ENCODE peak calls at places on chromosomes 13 and 19, in eight cellular contexts. One of them, this sample, is unnamed.

GRCh38 chr19:57245066-57245465 is 4.6 kb downstream of the ZNF805 start:
- DNase-seq in fibroblast of mammary gland: no peak
- DNase-seq in MM.1S: no peak
- DNase-seq in anterior cingulate cortex: no peak
- DNase-seq in activated T-helper 1 cell treated with anti-CD3 and anti-CD28 coated beads, Interleukin-12 subunit alpha, Interleukin-12 subunit beta, Interleukin-2, Interleukin-4 antibody, amounts not matched to agents 30 ng/mL and 10 ng/mL and 1 ng/mL, durations not matched to agents 14 hours and 24 hours and 36 hours: no peak
- DNase-seq in uterus: no peak
- DNase-seq in central memory CD8-positive, alpha-beta T cell: no peak
- DNase-seq in CD4-positive, alpha-beta T cell: no peak
- DNase-seq in this sample: no peak

GRCh38 chr13:24124789-24125476 is 35.6 kb upstream of the SPATA13 start:
- DNase-seq in fibroblast of mammary gland: no peak
- DNase-seq in MM.1S: no peak
- DNase-seq in anterior cingulate cortex: no peak
- DNase-seq in activated T-helper 1 cell treated with anti-CD3 and anti-CD28 coated beads, Interleukin-12 subunit alpha, Interleukin-12 subunit beta, Interleukin-2, Interleukin-4 antibody, amounts not matched to agents 30 ng/mL and 10 ng/mL and 1 ng/mL, durations not matched to agents 14 hours and 24 hours and 36 hours: no peak
- DNase-seq in uterus: no peak
- DNase-seq in central memory CD8-positive, alpha-beta T cell: no peak
- DNase-seq in CD4-positive, alpha-beta T cell: no peak
- DNase-seq in this sample: no peak

GRCh38 chr13:35470671-35471465 is 5.6 kb downstream of the MAB21L1 start:
- DNase-seq in fibroblast of mammary gland: peak; percentile 82
- DNase-seq in MM.1S: no peak
- DNase-seq in anterior cingulate cortex: no peak
- DNase-seq in activated T-helper 1 cell treated with anti-CD3 and anti-CD28 coated beads, Interleukin-12 subunit alpha, Interleukin-12 subunit beta, Interleukin-2, Interleukin-4 antibody, amounts not matched to agents 30 ng/mL and 10 ng/mL and 1 ng/mL, durations not matched to agents 14 hours and 24 hours and 36 hours: no peak
- DNase-seq in uterus: peak; percentile 49
- DNase-seq in central memory CD8-positive, alpha-beta T cell: no peak
- DNase-seq in CD4-positive, alpha-beta T cell: no peak
- DNase-seq in this sample: no peak

GRCh38 chr13:21061077-21061945 is at the start of gene LATS2:
- DNase-seq in fibroblast of mammary gland: peak; percentile 90
- DNase-seq in MM.1S: peak; percentile 80
- DNase-seq in anterior cingulate cortex: peak; percentile 53
- DNase-seq in activated T-helper 1 cell treated with anti-CD3 and anti-CD28 coated beads, Interleukin-12 subunit alpha, Interleukin-12 subunit beta, Interleukin-2, Interleukin-4 antibody, amounts not matched to agents 30 ng/mL and 10 ng/mL and 1 ng/mL, durations not matched to agents 14 hours and 24 hours and 36 hours: peak; percentile 50
- DNase-seq in uterus: peak; percentile 98
- DNase-seq in central memory CD8-positive, alpha-beta T cell: peak; percentile 43
- DNase-seq in CD4-positive, alpha-beta T cell: peak; percentile 24
- DNase-seq in this sample: peak; percentile 46

GRCh38 chr13:75418997-75419396 is 63.0 kb downstream of the TBC1D4 start:
- DNase-seq in fibroblast of mammary gland: peak; percentile 50
- DNase-seq in MM.1S: no peak
- DNase-seq in anterior cingulate cortex: no peak
- DNase-seq in activated T-helper 1 cell treated with anti-CD3 and anti-CD28 coated beads, Interleukin-12 subunit alpha, Interleukin-12 subunit beta, Interleukin-2, Interleukin-4 antibody, amounts not matched to agents 30 ng/mL and 10 ng/mL and 1 ng/mL, durations not matched to agents 14 hours and 24 hours and 36 hours: no peak
- DNase-seq in uterus: no peak
- DNase-seq in central memory CD8-positive, alpha-beta T cell: no peak
- DNase-seq in CD4-positive, alpha-beta T cell: no peak
- DNase-seq in this sample: no peak

GRCh38 chr19:17944301-17944700 is 11.5 kb downstream of the CCDC124 start:
- DNase-seq in fibroblast of mammary gland: peak; percentile 89
- DNase-seq in MM.1S: no peak
- DNase-seq in anterior cingulate cortex: no peak
- DNase-seq in activated T-helper 1 cell treated with anti-CD3 and anti-CD28 coated beads, Interleukin-12 subunit alpha, Interleukin-12 subunit beta, Interleukin-2, Interleukin-4 antibody, amounts not matched to agents 30 ng/mL and 10 ng/mL and 1 ng/mL, durations not matched to agents 14 hours and 24 hours and 36 hours: no peak
- DNase-seq in uterus: no peak
- DNase-seq in central memory CD8-positive, alpha-beta T cell: no peak
- DNase-seq in CD4-positive, alpha-beta T cell: no peak
- DNase-seq in this sample: no peak

GRCh38 chr13:31160857-31161582 is 684 bp downstream of the HSPH1 start:
- DNase-seq in fibroblast of mammary gland: peak; percentile 69
- DNase-seq in MM.1S: peak; percentile 39
- DNase-seq in anterior cingulate cortex: peak; percentile 44
- DNase-seq in activated T-helper 1 cell treated with anti-CD3 and anti-CD28 coated beads, Interleukin-12 subunit alpha, Interleukin-12 subunit beta, Interleukin-2, Interleukin-4 antibody, amounts not matched to agents 30 ng/mL and 10 ng/mL and 1 ng/mL, durations not matched to agents 14 hours and 24 hours and 36 hours: peak; percentile 64
- DNase-seq in uterus: peak; percentile 48
- DNase-seq in central memory CD8-positive, alpha-beta T cell: peak; percentile 37
- DNase-seq in CD4-positive, alpha-beta T cell: peak; percentile 54
- DNase-seq in this sample: no peak

GRCh38 chr13:30520571-30520970 is 54.8 kb upstream of the HMGB1 start:
- DNase-seq in fibroblast of mammary gland: peak; percentile 86
- DNase-seq in MM.1S: no peak
- DNase-seq in anterior cingulate cortex: no peak
- DNase-seq in activated T-helper 1 cell treated with anti-CD3 and anti-CD28 coated beads, Interleukin-12 subunit alpha, Interleukin-12 subunit beta, Interleukin-2, Interleukin-4 antibody, amounts not matched to agents 30 ng/mL and 10 ng/mL and 1 ng/mL, durations not matched to agents 14 hours and 24 hours and 36 hours: no peak
- DNase-seq in uterus: no peak
- DNase-seq in central memory CD8-positive, alpha-beta T cell: no peak
- DNase-seq in CD4-positive, alpha-beta T cell: no peak
- DNase-seq in this sample: no peak

GRCh38 chr13:98838776-98839175 is 86.3 kb upstream of the SLC15A1 start:
- DNase-seq in fibroblast of mammary gland: peak; percentile 59
- DNase-seq in MM.1S: no peak
- DNase-seq in anterior cingulate cortex: no peak
- DNase-seq in activated T-helper 1 cell treated with anti-CD3 and anti-CD28 coated beads, Interleukin-12 subunit alpha, Interleukin-12 subunit beta, Interleukin-2, Interleukin-4 antibody, amounts not matched to agents 30 ng/mL and 10 ng/mL and 1 ng/mL, durations not matched to agents 14 hours and 24 hours and 36 hours: no peak
- DNase-seq in uterus: no peak
- DNase-seq in central memory CD8-positive, alpha-beta T cell: no peak
- DNase-seq in CD4-positive, alpha-beta T cell: no peak
- DNase-seq in this sample: no peak

GRCh38 chr13:48412881-48413351 is at the start of gene LPAR6:
- DNase-seq in fibroblast of mammary gland: peak; percentile 80
- DNase-seq in MM.1S: no peak
- DNase-seq in anterior cingulate cortex: no peak
- DNase-seq in activated T-helper 1 cell treated with anti-CD3 and anti-CD28 coated beads, Interleukin-12 subunit alpha, Interleukin-12 subunit beta, Interleukin-2, Interleukin-4 antibody, amounts not matched to agents 30 ng/mL and 10 ng/mL and 1 ng/mL, durations not matched to agents 14 hours and 24 hours and 36 hours: peak; percentile 6
- DNase-seq in uterus: no peak
- DNase-seq in central memory CD8-positive, alpha-beta T cell: no peak
- DNase-seq in CD4-positive, alpha-beta T cell: no peak
- DNase-seq in this sample: peak; percentile 63

GRCh38 chr13:48066310-48066989 is 28.5 kb downstream of the MED4 start:
- DNase-seq in fibroblast of mammary gland: peak; percentile 60
- DNase-seq in MM.1S: peak; percentile 35
- DNase-seq in anterior cingulate cortex: no peak
- DNase-seq in activated T-helper 1 cell treated with anti-CD3 and anti-CD28 coated beads, Interleukin-12 subunit alpha, Interleukin-12 subunit beta, Interleukin-2, Interleukin-4 antibody, amounts not matched to agents 30 ng/mL and 10 ng/mL and 1 ng/mL, durations not matched to agents 14 hours and 24 hours and 36 hours: peak; percentile 43
- DNase-seq in uterus: no peak
- DNase-seq in central memory CD8-positive, alpha-beta T cell: no peak
- DNase-seq in CD4-positive, alpha-beta T cell: no peak
- DNase-seq in this sample: no peak

GRCh38 chr13:99280166-99280565 is 22.0 kb upstream of the GPR18 start:
- DNase-seq in fibroblast of mammary gland: peak; percentile 82
- DNase-seq in MM.1S: no peak
- DNase-seq in anterior cingulate cortex: no peak
- DNase-seq in activated T-helper 1 cell treated with anti-CD3 and anti-CD28 coated beads, Interleukin-12 subunit alpha, Interleukin-12 subunit beta, Interleukin-2, Interleukin-4 antibody, amounts not matched to agents 30 ng/mL and 10 ng/mL and 1 ng/mL, durations not matched to agents 14 hours and 24 hours and 36 hours: no peak
- DNase-seq in uterus: no peak
- DNase-seq in central memory CD8-positive, alpha-beta T cell: no peak
- DNase-seq in CD4-positive, alpha-beta T cell: no peak
- DNase-seq in this sample: no peak

GRCh38 chr19:46218160-46218559 is 11.4 kb upstream of the IGFL1 start:
- DNase-seq in fibroblast of mammary gland: peak; percentile 37
- DNase-seq in MM.1S: peak; percentile 46
- DNase-seq in anterior cingulate cortex: no peak
- DNase-seq in activated T-helper 1 cell treated with anti-CD3 and anti-CD28 coated beads, Interleukin-12 subunit alpha, Interleukin-12 subunit beta, Interleukin-2, Interleukin-4 antibody, amounts not matched to agents 30 ng/mL and 10 ng/mL and 1 ng/mL, durations not matched to agents 14 hours and 24 hours and 36 hours: no peak
- DNase-seq in uterus: no peak
- DNase-seq in central memory CD8-positive, alpha-beta T cell: no peak
- DNase-seq in CD4-positive, alpha-beta T cell: no peak
- DNase-seq in this sample: no peak

GRCh38 chr19:799076-799881 is 2.0 kb downstream of the PTBP1 start:
- DNase-seq in fibroblast of mammary gland: peak; percentile 53
- DNase-seq in MM.1S: no peak
- DNase-seq in anterior cingulate cortex: no peak
- DNase-seq in activated T-helper 1 cell treated with anti-CD3 and anti-CD28 coated beads, Interleukin-12 subunit alpha, Interleukin-12 subunit beta, Interleukin-2, Interleukin-4 antibody, amounts not matched to agents 30 ng/mL and 10 ng/mL and 1 ng/mL, durations not matched to agents 14 hours and 24 hours and 36 hours: no peak
- DNase-seq in uterus: no peak
- DNase-seq in central memory CD8-positive, alpha-beta T cell: no peak
- DNase-seq in CD4-positive, alpha-beta T cell: no peak
- DNase-seq in this sample: no peak

GRCh38 chr19:5889288-5889971 is 14.2 kb downstream of the NDUFA11 start:
- DNase-seq in fibroblast of mammary gland: peak; percentile 33
- DNase-seq in MM.1S: no peak
- DNase-seq in anterior cingulate cortex: no peak
- DNase-seq in activated T-helper 1 cell treated with anti-CD3 and anti-CD28 coated beads, Interleukin-12 subunit alpha, Interleukin-12 subunit beta, Interleukin-2, Interleukin-4 antibody, amounts not matched to agents 30 ng/mL and 10 ng/mL and 1 ng/mL, durations not matched to agents 14 hours and 24 hours and 36 hours: no peak
- DNase-seq in uterus: no peak
- DNase-seq in central memory CD8-positive, alpha-beta T cell: no peak
- DNase-seq in CD4-positive, alpha-beta T cell: no peak
- DNase-seq in this sample: no peak

GRCh38 chr13:51501096-51501495 is 48.3 kb upstream of the INTS6 start:
- DNase-seq in fibroblast of mammary gland: peak; percentile 52
- DNase-seq in MM.1S: no peak
- DNase-seq in anterior cingulate cortex: no peak
- DNase-seq in activated T-helper 1 cell treated with anti-CD3 and anti-CD28 coated beads, Interleukin-12 subunit alpha, Interleukin-12 subunit beta, Interleukin-2, Interleukin-4 antibody, amounts not matched to agents 30 ng/mL and 10 ng/mL and 1 ng/mL, durations not matched to agents 14 hours and 24 hours and 36 hours: no peak
- DNase-seq in uterus: no peak
- DNase-seq in central memory CD8-positive, alpha-beta T cell: no peak
- DNase-seq in CD4-positive, alpha-beta T cell: no peak
- DNase-seq in this sample: no peak

GRCh38 chr13:59946924-59947323 is 216.8 kb downstream of the DIAPH3 start:
- DNase-seq in fibroblast of mammary gland: peak; percentile 8
- DNase-seq in MM.1S: no peak
- DNase-seq in anterior cingulate cortex: no peak
- DNase-seq in activated T-helper 1 cell treated with anti-CD3 and anti-CD28 coated beads, Interleukin-12 subunit alpha, Interleukin-12 subunit beta, Interleukin-2, Interleukin-4 antibody, amounts not matched to agents 30 ng/mL and 10 ng/mL and 1 ng/mL, durations not matched to agents 14 hours and 24 hours and 36 hours: no peak
- DNase-seq in uterus: no peak
- DNase-seq in central memory CD8-positive, alpha-beta T cell: no peak
- DNase-seq in CD4-positive, alpha-beta T cell: no peak
- DNase-seq in this sample: no peak

GRCh38 chr13:24651718-24652345 is 28.4 kb upstream of the ATP12A start:
- DNase-seq in fibroblast of mammary gland: no peak
- DNase-seq in MM.1S: no peak
- DNase-seq in anterior cingulate cortex: no peak
- DNase-seq in activated T-helper 1 cell treated with anti-CD3 and anti-CD28 coated beads, Interleukin-12 subunit alpha, Interleukin-12 subunit beta, Interleukin-2, Interleukin-4 antibody, amounts not matched to agents 30 ng/mL and 10 ng/mL and 1 ng/mL, durations not matched to agents 14 hours and 24 hours and 36 hours: no peak
- DNase-seq in uterus: no peak
- DNase-seq in central memory CD8-positive, alpha-beta T cell: no peak
- DNase-seq in CD4-positive, alpha-beta T cell: no peak
- DNase-seq in this sample: no peak

GRCh38 chr13:34174671-34175145 is 356.8 kb downstream of the RFC3 start:
- DNase-seq in fibroblast of mammary gland: peak; percentile 47
- DNase-seq in MM.1S: no peak
- DNase-seq in anterior cingulate cortex: no peak
- DNase-seq in activated T-helper 1 cell treated with anti-CD3 and anti-CD28 coated beads, Interleukin-12 subunit alpha, Interleukin-12 subunit beta, Interleukin-2, Interleukin-4 antibody, amounts not matched to agents 30 ng/mL and 10 ng/mL and 1 ng/mL, durations not matched to agents 14 hours and 24 hours and 36 hours: no peak
- DNase-seq in uterus: no peak
- DNase-seq in central memory CD8-positive, alpha-beta T cell: no peak
- DNase-seq in CD4-positive, alpha-beta T cell: no peak
- DNase-seq in this sample: no peak

GRCh38 chr19:1850809-1851544 is 2.7 kb upstream of the REXO1 start:
- DNase-seq in fibroblast of mammary gland: no peak
- DNase-seq in MM.1S: no peak
- DNase-seq in anterior cingulate cortex: no peak
- DNase-seq in activated T-helper 1 cell treated with anti-CD3 and anti-CD28 coated beads, Interleukin-12 subunit alpha, Interleukin-12 subunit beta, Interleukin-2, Interleukin-4 antibody, amounts not matched to agents 30 ng/mL and 10 ng/mL and 1 ng/mL, durations not matched to agents 14 hours and 24 hours and 36 hours: no peak
- DNase-seq in uterus: no peak
- DNase-seq in central memory CD8-positive, alpha-beta T cell: no peak
- DNase-seq in CD4-positive, alpha-beta T cell: no peak
- DNase-seq in this sample: no peak

GRCh38 chr19:5078179-5078578 is 109.3 kb downstream of the KDM4B start:
- DNase-seq in fibroblast of mammary gland: no peak
- DNase-seq in MM.1S: no peak
- DNase-seq in anterior cingulate cortex: no peak
- DNase-seq in activated T-helper 1 cell treated with anti-CD3 and anti-CD28 coated beads, Interleukin-12 subunit alpha, Interleukin-12 subunit beta, Interleukin-2, Interleukin-4 antibody, amounts not matched to agents 30 ng/mL and 10 ng/mL and 1 ng/mL, durations not matched to agents 14 hours and 24 hours and 36 hours: no peak
- DNase-seq in uterus: no peak
- DNase-seq in central memory CD8-positive, alpha-beta T cell: no peak
- DNase-seq in CD4-positive, alpha-beta T cell: no peak
- DNase-seq in this sample: no peak

GRCh38 chr13:50924025-50924424 is 14.4 kb downstream of the RNASEH2B start:
- DNase-seq in fibroblast of mammary gland: no peak
- DNase-seq in MM.1S: no peak
- DNase-seq in anterior cingulate cortex: no peak
- DNase-seq in activated T-helper 1 cell treated with anti-CD3 and anti-CD28 coated beads, Interleukin-12 subunit alpha, Interleukin-12 subunit beta, Interleukin-2, Interleukin-4 antibody, amounts not matched to agents 30 ng/mL and 10 ng/mL and 1 ng/mL, durations not matched to agents 14 hours and 24 hours and 36 hours: no peak
- DNase-seq in uterus: no peak
- DNase-seq in central memory CD8-positive, alpha-beta T cell: no peak
- DNase-seq in CD4-positive, alpha-beta T cell: no peak
- DNase-seq in this sample: no peak

GRCh38 chr19:12482505-12482886 is 2.1 kb downstream of the ZNF709 start:
- DNase-seq in fibroblast of mammary gland: no peak
- DNase-seq in MM.1S: peak; percentile 92
- DNase-seq in anterior cingulate cortex: no peak
- DNase-seq in activated T-helper 1 cell treated with anti-CD3 and anti-CD28 coated beads, Interleukin-12 subunit alpha, Interleukin-12 subunit beta, Interleukin-2, Interleukin-4 antibody, amounts not matched to agents 30 ng/mL and 10 ng/mL and 1 ng/mL, durations not matched to agents 14 hours and 24 hours and 36 hours: no peak
- DNase-seq in uterus: no peak
- DNase-seq in central memory CD8-positive, alpha-beta T cell: no peak
- DNase-seq in CD4-positive, alpha-beta T cell: no peak
- DNase-seq in this sample: no peak

GRCh38 chr19:5692785-5693194 is 2.7 kb downstream of the RPL36 start:
- DNase-seq in fibroblast of mammary gland: no peak
- DNase-seq in MM.1S: no peak
- DNase-seq in anterior cingulate cortex: no peak
- DNase-seq in activated T-helper 1 cell treated with anti-CD3 and anti-CD28 coated beads, Interleukin-12 subunit alpha, Interleukin-12 subunit beta, Interleukin-2, Interleukin-4 antibody, amounts not matched to agents 30 ng/mL and 10 ng/mL and 1 ng/mL, durations not matched to agents 14 hours and 24 hours and 36 hours: no peak
- DNase-seq in uterus: no peak
- DNase-seq in central memory CD8-positive, alpha-beta T cell: no peak
- DNase-seq in CD4-positive, alpha-beta T cell: no peak
- DNase-seq in this sample: no peak

GRCh38 chr13:52348983-52349780 is 56.8 kb downstream of the THSD1 start:
- DNase-seq in fibroblast of mammary gland: peak; percentile 92
- DNase-seq in MM.1S: no peak
- DNase-seq in anterior cingulate cortex: no peak
- DNase-seq in activated T-helper 1 cell treated with anti-CD3 and anti-CD28 coated beads, Interleukin-12 subunit alpha, Interleukin-12 subunit beta, Interleukin-2, Interleukin-4 antibody, amounts not matched to agents 30 ng/mL and 10 ng/mL and 1 ng/mL, durations not matched to agents 14 hours and 24 hours and 36 hours: no peak
- DNase-seq in uterus: no peak
- DNase-seq in central memory CD8-positive, alpha-beta T cell: no peak
- DNase-seq in CD4-positive, alpha-beta T cell: no peak
- DNase-seq in this sample: no peak

GRCh38 chr19:46373573-46374359 is 26.9 kb downstream of the PPP5C start:
- DNase-seq in fibroblast of mammary gland: peak; percentile 21
- DNase-seq in MM.1S: no peak
- DNase-seq in anterior cingulate cortex: peak; percentile 16
- DNase-seq in activated T-helper 1 cell treated with anti-CD3 and anti-CD28 coated beads, Interleukin-12 subunit alpha, Interleukin-12 subunit beta, Interleukin-2, Interleukin-4 antibody, amounts not matched to agents 30 ng/mL and 10 ng/mL and 1 ng/mL, durations not matched to agents 14 hours and 24 hours and 36 hours: no peak
- DNase-seq in uterus: peak; percentile 54
- DNase-seq in central memory CD8-positive, alpha-beta T cell: no peak
- DNase-seq in CD4-positive, alpha-beta T cell: no peak
- DNase-seq in this sample: no peak

GRCh38 chr19:46674416-46675178 is 13.6 kb upstream of the DACT3 start:
- DNase-seq in fibroblast of mammary gland: no peak
- DNase-seq in MM.1S: no peak
- DNase-seq in anterior cingulate cortex: no peak
- DNase-seq in activated T-helper 1 cell treated with anti-CD3 and anti-CD28 coated beads, Interleukin-12 subunit alpha, Interleukin-12 subunit beta, Interleukin-2, Interleukin-4 antibody, amounts not matched to agents 30 ng/mL and 10 ng/mL and 1 ng/mL, durations not matched to agents 14 hours and 24 hours and 36 hours: no peak
- DNase-seq in uterus: no peak
- DNase-seq in central memory CD8-positive, alpha-beta T cell: no peak
- DNase-seq in CD4-positive, alpha-beta T cell: no peak
- DNase-seq in this sample: no peak

GRCh38 chr13:79724348-79725103 is 243.6 kb downstream of the NDFIP2 start:
- DNase-seq in fibroblast of mammary gland: no peak
- DNase-seq in MM.1S: no peak
- DNase-seq in anterior cingulate cortex: no peak
- DNase-seq in activated T-helper 1 cell treated with anti-CD3 and anti-CD28 coated beads, Interleukin-12 subunit alpha, Interleukin-12 subunit beta, Interleukin-2, Interleukin-4 antibody, amounts not matched to agents 30 ng/mL and 10 ng/mL and 1 ng/mL, durations not matched to agents 14 hours and 24 hours and 36 hours: no peak
- DNase-seq in uterus: no peak
- DNase-seq in central memory CD8-positive, alpha-beta T cell: no peak
- DNase-seq in CD4-positive, alpha-beta T cell: no peak
- DNase-seq in this sample: no peak

GRCh38 chr19:42368360-42368759 is 21.7 kb downstream of the CNFN start:
- DNase-seq in fibroblast of mammary gland: no peak
- DNase-seq in MM.1S: no peak
- DNase-seq in anterior cingulate cortex: no peak
- DNase-seq in activated T-helper 1 cell treated with anti-CD3 and anti-CD28 coated beads, Interleukin-12 subunit alpha, Interleukin-12 subunit beta, Interleukin-2, Interleukin-4 antibody, amounts not matched to agents 30 ng/mL and 10 ng/mL and 1 ng/mL, durations not matched to agents 14 hours and 24 hours and 36 hours: no peak
- DNase-seq in uterus: no peak
- DNase-seq in central memory CD8-positive, alpha-beta T cell: no peak
- DNase-seq in CD4-positive, alpha-beta T cell: no peak
- DNase-seq in this sample: no peak

GRCh38 chr19:43316591-43317319 is 36.7 kb upstream of the CD177 start:
- DNase-seq in fibroblast of mammary gland: peak; percentile 40
- DNase-seq in MM.1S: peak; percentile 78
- DNase-seq in anterior cingulate cortex: no peak
- DNase-seq in activated T-helper 1 cell treated with anti-CD3 and anti-CD28 coated beads, Interleukin-12 subunit alpha, Interleukin-12 subunit beta, Interleukin-2, Interleukin-4 antibody, amounts not matched to agents 30 ng/mL and 10 ng/mL and 1 ng/mL, durations not matched to agents 14 hours and 24 hours and 36 hours: no peak
- DNase-seq in uterus: no peak
- DNase-seq in central memory CD8-positive, alpha-beta T cell: no peak
- DNase-seq in CD4-positive, alpha-beta T cell: no peak
- DNase-seq in this sample: peak; percentile 80

GRCh38 chr13:24540236-24541126 is 27.9 kb upstream of the PARP4 start:
- DNase-seq in fibroblast of mammary gland: peak; percentile 5
- DNase-seq in MM.1S: no peak
- DNase-seq in anterior cingulate cortex: no peak
- DNase-seq in activated T-helper 1 cell treated with anti-CD3 and anti-CD28 coated beads, Interleukin-12 subunit alpha, Interleukin-12 subunit beta, Interleukin-2, Interleukin-4 antibody, amounts not matched to agents 30 ng/mL and 10 ng/mL and 1 ng/mL, durations not matched to agents 14 hours and 24 hours and 36 hours: no peak
- DNase-seq in uterus: no peak
- DNase-seq in central memory CD8-positive, alpha-beta T cell: no peak
- DNase-seq in CD4-positive, alpha-beta T cell: no peak
- DNase-seq in this sample: no peak

GRCh38 chr19:42051166-42052115 is 18.6 kb downstream of the GRIK5 start:
- DNase-seq in fibroblast of mammary gland: peak; percentile 6
- DNase-seq in MM.1S: no peak
- DNase-seq in anterior cingulate cortex: no peak
- DNase-seq in activated T-helper 1 cell treated with anti-CD3 and anti-CD28 coated beads, Interleukin-12 subunit alpha, Interleukin-12 subunit beta, Interleukin-2, Interleukin-4 antibody, amounts not matched to agents 30 ng/mL and 10 ng/mL and 1 ng/mL, durations not matched to agents 14 hours and 24 hours and 36 hours: no peak
- DNase-seq in uterus: no peak
- DNase-seq in central memory CD8-positive, alpha-beta T cell: no peak
- DNase-seq in CD4-positive, alpha-beta T cell: no peak
- DNase-seq in this sample: no peak

GRCh38 chr19:4877753-4878490 is 10.5 kb upstream of the PLIN3 start:
- DNase-seq in fibroblast of mammary gland: no peak
- DNase-seq in MM.1S: no peak
- DNase-seq in anterior cingulate cortex: peak; percentile 67
- DNase-seq in activated T-helper 1 cell treated with anti-CD3 and anti-CD28 coated beads, Interleukin-12 subunit alpha, Interleukin-12 subunit beta, Interleukin-2, Interleukin-4 antibody, amounts not matched to agents 30 ng/mL and 10 ng/mL and 1 ng/mL, durations not matched to agents 14 hours and 24 hours and 36 hours: no peak
- DNase-seq in uterus: no peak
- DNase-seq in central memory CD8-positive, alpha-beta T cell: no peak
- DNase-seq in CD4-positive, alpha-beta T cell: no peak
- DNase-seq in this sample: no peak

GRCh38 chr19:6066661-6067646 is 43.3 kb downstream of the RFX2 start:
- DNase-seq in fibroblast of mammary gland: peak; percentile 88
- DNase-seq in MM.1S: no peak
- DNase-seq in anterior cingulate cortex: no peak
- DNase-seq in activated T-helper 1 cell treated with anti-CD3 and anti-CD28 coated beads, Interleukin-12 subunit alpha, Interleukin-12 subunit beta, Interleukin-2, Interleukin-4 antibody, amounts not matched to agents 30 ng/mL and 10 ng/mL and 1 ng/mL, durations not matched to agents 14 hours and 24 hours and 36 hours: no peak
- DNase-seq in uterus: peak; percentile 94
- DNase-seq in central memory CD8-positive, alpha-beta T cell: no peak
- DNase-seq in CD4-positive, alpha-beta T cell: peak; percentile 16
- DNase-seq in this sample: peak; percentile 91

This sample was measured in NCI-H1930.